ENCODE peak calls at places on chromosomes 12 and 14, in ten cellular contexts. Y, S, M, B, P, N, R, X, D and V are unnamed samples.

GRCh38 chr12:57694459-57695019 is 607 bp downstream of the OS9 start:
- DNase-seq in Y (peak; percentile 60), S (no peak), M (no peak), B (no peak), P (peak; percentile 61), N (no peak), R (no peak), X (no peak), D (no peak), V (no peak)

GRCh38 chr12:76856018-76856644 is 22.7 kb downstream of the CSRP2 start:
- DNase-seq in Y (no peak), S (no peak), M (no peak), B (no peak), P (no peak), N (no peak), R (no peak), X (no peak), D (no peak), V (no peak)

GRCh38 chr12:8697120-8697475 is 693 bp upstream of the RIMKLB start:
- DNase-seq in Y (no peak), S (no peak), M (peak; percentile 39), B (peak; percentile 90), P (no peak), N (no peak), R (no peak), X (no peak), D (no peak), V (no peak)

GRCh38 chr12:6942331-6942665 is 1.3 kb upstream of the RNU7-1 start:
- DNase-seq in Y (peak; percentile 60), S (no peak), M (no peak), B (peak; percentile 84), P (no peak), N (no peak), R (no peak), X (no peak), D (no peak), V (no peak)

GRCh38 chr14:72665259-72665658 is 228.6 kb downstream of the DPF3 start:
- DNase-seq in Y (no peak), S (no peak), M (no peak), B (no peak), P (no peak), N (no peak), R (no peak), X (no peak), D (no peak), V (no peak)

GRCh38 chr14:64506751-64507150 is 2.2 kb downstream of the ZBTB1 start:
- DNase-seq in Y (no peak), S (no peak), M (no peak), B (no peak), P (no peak), N (no peak), R (no peak), X (no peak), D (no peak), V (no peak)

GRCh38 chr14:102138535-102138934 is 1.2 kb upstream of the WDR20 start:
- DNase-seq in Y (no peak), S (no peak), M (no peak), B (no peak), P (no peak), N (no peak), R (no peak), X (no peak), D (no peak), V (no peak)

GRCh38 chr12:25840678-25841077 is 117.8 kb upstream of the RASSF8 start:
- DNase-seq in Y (no peak), S (no peak), M (no peak), B (no peak), P (no peak), N (no peak), R (no peak), X (no peak), D (no peak), V (no peak)

GRCh38 chr14:56118611-56119181 is 485 bp downstream of the PELI2 start:
- DNase-seq in Y (peak; percentile 81), S (no peak), M (peak; percentile 26), B (peak; percentile 95), P (peak; percentile 26), N (peak; percentile 71), R (no peak), X (peak; percentile 44), D (no peak), V (no peak)

DNA sequence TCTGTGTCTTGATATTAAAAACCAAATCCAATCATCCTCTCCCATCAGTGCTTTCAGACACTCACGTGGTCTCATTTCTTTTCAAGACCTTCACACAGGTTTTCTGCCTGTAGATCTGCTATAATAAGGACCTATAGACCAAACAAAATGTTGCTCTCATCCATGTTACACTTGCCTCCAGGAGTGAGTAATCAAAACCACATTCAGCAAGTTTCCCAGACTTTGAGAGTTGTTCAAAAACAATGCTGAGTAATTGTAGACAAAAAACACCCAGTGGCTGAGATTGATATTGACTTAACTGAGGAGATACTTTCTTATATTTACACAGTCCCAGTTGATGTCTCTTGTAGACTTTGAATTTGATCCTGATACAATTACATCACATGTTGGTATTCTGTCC is 383.1 kb downstream of the TMEM132D start:
- DNase-seq in Y (no peak), S (no peak), M (no peak), B (no peak), P (no peak), N (no peak), R (no peak), X (no peak), D (no peak), V (no peak)
- H3K4me3 ChIP-seq in Y (no peak overlapping the region), S (no peak overlapping the region), M (no peak overlapping the region), B (no peak overlapping the region), P (no peak overlapping the region), N (no peak overlapping the region), R (no peak overlapping the region), X (no peak overlapping the region), D (no peak overlapping the region), V (no peak overlapping the region)

GRCh38 chr12:56366948-56367347 is 4.3 kb upstream of the APOF start:
- DNase-seq in Y (no peak), S (no peak), M (no peak), B (no peak), P (no peak), N (no peak), R (no peak), X (no peak), D (no peak), V (no peak)

GRCh38 chr12:56361487-56362129 is 1.0 kb downstream of the APOF start:
- DNase-seq in Y (no peak), S (no peak), M (no peak), B (peak; percentile 78), P (no peak), N (peak; percentile 59), R (no peak), X (no peak), D (no peak), V (no peak)

GRCh38 chr12:56358836-56359532 is 923 bp downstream of the STAT2 start:
- DNase-seq in Y (no peak), S (peak; percentile 58), M (no peak), B (peak; percentile 28), P (peak; percentile 24), N (peak; percentile 66), R (no peak), X (no peak), D (no peak), V (peak; percentile 51)

GRCh38 chr12:56359851-56360767 is at the start of gene STAT2:
- DNase-seq in Y (peak; percentile 99), S (peak; percentile 99), M (peak; percentile 99), B (peak; percentile 100), P (peak; percentile 99), N (peak; percentile 99), R (peak; percentile 97), X (peak; percentile 99), D (peak; percentile 99), V (peak; percentile 99)

DNA sequence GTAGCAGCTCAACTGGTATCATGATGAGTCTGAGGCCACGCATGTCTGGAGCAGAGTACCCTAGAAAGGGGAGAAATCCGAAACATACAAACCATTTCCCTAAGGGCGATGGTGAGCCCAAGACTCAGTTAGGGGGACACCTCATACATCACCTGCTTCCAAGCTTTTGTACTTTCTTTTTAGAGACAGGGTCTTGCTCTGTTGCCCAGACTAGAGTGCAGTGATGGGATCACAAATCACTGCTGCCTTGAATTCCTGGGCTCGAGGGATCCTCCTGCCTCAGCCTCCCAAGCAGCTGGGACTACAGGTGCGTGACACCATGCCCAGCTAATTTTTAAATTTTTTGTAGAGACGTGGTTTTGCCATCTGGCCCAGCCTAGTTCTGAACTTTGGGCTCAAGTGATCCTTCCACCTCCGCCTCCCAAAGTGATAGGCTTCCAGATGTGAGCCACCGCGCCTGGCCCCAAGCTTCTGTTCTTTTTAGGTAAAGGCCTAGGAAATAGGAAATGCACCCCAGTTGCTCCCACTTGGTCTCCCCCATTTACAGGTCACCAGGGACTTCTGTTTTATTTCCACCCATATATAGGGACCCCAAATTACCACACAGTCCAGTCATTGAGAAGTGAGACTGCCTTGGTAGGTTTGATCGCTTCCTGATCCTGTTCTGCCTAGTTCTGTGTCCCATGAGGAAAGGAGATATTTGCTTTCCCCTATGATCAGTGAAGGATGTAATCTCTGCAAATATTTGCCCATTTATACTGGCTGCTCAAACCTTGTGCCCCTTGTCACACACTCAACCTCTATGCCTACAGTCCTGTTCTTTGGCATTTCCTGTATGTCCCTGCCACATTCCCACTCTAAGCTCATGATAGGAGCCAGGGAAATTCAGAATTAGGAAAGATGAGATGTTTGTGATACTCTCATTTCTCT is at the start of gene APOF:
- DNase-seq in Y (no peak), S (no peak), M (no peak), B (peak; percentile 34), P (no peak), N (peak; percentile 34), R (no peak), X (no peak), D (no peak), V (no peak)
- TF ChIP-seq POLR2A in Y (no peak), S (no peak), M (no peak), B (no peak), P (no peak), N (no peak), R (no peak), X (no peak), D (no peak), V (no peak)

DNA sequence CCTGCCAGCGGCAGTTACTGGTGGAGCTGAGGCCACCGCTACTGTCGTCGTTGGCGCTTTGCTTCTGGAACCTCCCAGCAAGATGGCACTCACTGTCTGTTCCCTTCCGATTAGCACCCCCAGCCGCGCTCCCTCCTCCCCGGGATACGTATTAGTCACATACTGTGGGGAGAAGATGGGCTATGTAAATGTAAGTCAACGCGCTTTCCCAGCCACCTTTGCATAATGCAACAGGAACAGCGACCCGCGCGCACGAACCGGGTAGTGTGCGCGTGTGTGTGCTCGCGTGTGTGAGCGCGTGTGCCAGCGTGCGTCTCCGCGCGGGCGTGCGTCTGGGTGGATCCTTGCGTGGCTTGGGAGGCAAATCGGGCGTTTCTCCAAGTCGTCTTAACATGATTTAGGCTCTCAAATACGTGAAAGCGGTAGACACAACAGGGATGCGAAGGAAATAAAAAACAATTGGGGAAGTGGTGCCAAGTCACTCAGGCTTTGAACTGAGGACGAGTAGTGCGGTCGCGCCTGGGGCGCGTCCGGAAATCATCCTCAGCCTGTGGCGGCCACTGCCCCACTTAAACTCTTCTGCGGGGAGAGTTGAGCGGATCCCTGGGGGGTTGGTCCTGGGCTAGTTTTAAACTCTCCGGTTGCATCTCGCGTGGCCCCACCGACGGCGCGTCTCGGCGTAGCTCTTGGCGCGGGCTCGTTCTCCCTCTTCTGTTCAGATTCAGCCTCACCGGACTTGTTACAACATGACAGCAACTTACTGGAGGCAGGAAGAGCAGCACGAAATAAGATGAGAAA is 1.8 kb downstream of the FLRT2 start:
- DNase-seq in Y (peak; percentile 70), S (peak; percentile 66), M (peak; percentile 43), B (peak; percentile 79), P (no peak), N (peak; percentile 83), R (no peak), X (peak; percentile 26), D (no peak), V (peak; percentile 59)
- TF ChIP-seq CTCF in Y (peak; percentile 24), S (no peak), M (no peak), B (no peak), P (no peak), N (no peak), R (no peak), X (no peak), D (no peak), V (no peak)

GRCh38 chr14:99262977-99263448 is 9.0 kb downstream of the BCL11B start:
- DNase-seq in Y (no peak), S (no peak), M (no peak), B (peak; percentile 72), P (no peak), N (no peak), R (no peak), X (no peak), D (no peak), V (no peak)
- H3K4me3 ChIP-seq in Y (no peak overlapping the region), S (no peak overlapping the region), M (no peak overlapping the region), B (no peak overlapping the region), P (no peak overlapping the region), N (no peak overlapping the region), R (no peak overlapping the region), X (no peak overlapping the region), D (no peak overlapping the region), V (no peak overlapping the region)